ENCODE peak calls at places on chromosomes 11 and 22, in five cellular contexts. Z is endothelial cell of umbilical vein; Y is CD8-positive, alpha-beta T cell; D is MM.1S; V is lower lobe of right lung. R is an unnamed sample.

GRCh38 chr11:10876168-10876567 is 18.3 kb upstream of the ZBED5 start:
- DNase-seq in Z (no peak), D (no peak), V (no peak), Y (no peak), R (no peak)

GRCh38 chr11:8059030-8059429 is 22.0 kb upstream of the TUB start:
- DNase-seq in V (no peak), Z (no peak), D (no peak), Y (no peak), R (no peak)

GRCh38 chr11:96067160-96067559 is 143.3 kb upstream of the MTMR2 start:
- DNase-seq in D (no peak), V (no peak), Y (no peak), Z (no peak), R (no peak)

GRCh38 chr11:11979487-11980117 is 28.8 kb downstream of the DKK3 start:
- DNase-seq in D (no peak), Z (no peak), Y (no peak), V (no peak), R (no peak)

GRCh38 chr11:35216962-35217667 is 78.1 kb downstream of the CD44 start:
- DNase-seq in D (no peak), Z (no peak), V (no peak), Y (no peak), R (peak; percentile 77)

GRCh38 chr11:114317738-114318137 is 21.5 kb downstream of the NNMT start:
- DNase-seq in D (peak; percentile 77), Y (no peak), Z (peak; percentile 73), V (no peak), R (no peak)

GRCh38 chr11:9075441-9076000 is 15.9 kb downstream of the SCUBE2 start:
- DNase-seq in V (no peak), Y (no peak), Z (no peak), D (no peak), R (no peak)

GRCh38 chr11:123587559-123587958 is 66.9 kb downstream of the SCN3B start:
- DNase-seq in D (no peak), Y (no peak), V (no peak), Z (no peak), R (no peak)

GRCh38 chr11:1759851-1760220 is 3.9 kb downstream of the CTSD start:
- DNase-seq in Z (no peak), D (no peak), Y (no peak), V (peak; percentile 54), R (no peak)

GRCh38 chr11:134476435-134477021 is 64.5 kb upstream of the B3GAT1 start:
- DNase-seq in Z (no peak), D (no peak), V (no peak), Y (no peak), R (no peak)

GRCh38 chr22:23403720-23404688 is 176.1 kb downstream of the IGLL1 start:
- DNase-seq in Z (no peak), V (no peak), D (no peak), Y (no peak), R (no peak)

GRCh38 chr11:125603207-125603606 is 10.6 kb downstream of the STT3A start:
- DNase-seq in Y (no peak), Z (no peak), V (no peak), D (no peak), R (no peak)

GRCh38 chr11:10273738-10274137 is 20.3 kb downstream of the SBF2 start:
- DNase-seq in Z (no peak), D (peak; percentile 34), V (no peak), Y (no peak), R (no peak)

GRCh38 chr11:69138265-69138664 is 17.5 kb upstream of the SMIM38 start:
- DNase-seq in Z (no peak), V (no peak), D (no peak), Y (no peak), R (no peak)

GRCh38 chr11:62880231-62880802 is 379 bp upstream of the SLC3A2 start:
- DNase-seq in Z (peak; percentile 62), V (peak; percentile 71), D (no peak), Y (no peak), R (no peak)

GRCh38 chr22:43343262-43343988 is at the start of gene SCUBE1:
- DNase-seq in V (peak; percentile 67), D (peak; percentile 66), Y (peak; percentile 21), Z (peak; percentile 31), R (no peak)

GRCh38 chr22:46035742-46036557 is 59.0 kb upstream of the WNT7B start:
- DNase-seq in V (peak; percentile 100), Z (peak; percentile 100), D (peak; percentile 99), Y (peak; percentile 100), R (peak; percentile 99)

GRCh38 chr22:20080445-20080775 is 369 bp downstream of the DGCR8 start:
- DNase-seq in V (peak; percentile 80), D (peak; percentile 73), Z (peak; percentile 43), Y (peak; percentile 57), R (peak; percentile 63)

GRCh38 chr22:38490915-38491314 is 15.2 kb downstream of the DDX17 start:
- DNase-seq in Y (no peak), V (no peak), D (no peak), Z (peak; percentile 29), R (no peak)

GRCh38 chr11:132683602-132684001 is 848.7 kb downstream of the OPCML start:
- DNase-seq in Z (no peak), D (no peak), V (no peak), Y (no peak), R (no peak)

GRCh38 chr11:132685174-132685611 is 847.1 kb downstream of the OPCML start:
- DNase-seq in D (peak; percentile 41), Z (no peak), Y (no peak), V (no peak), R (no peak)

GRCh38 chr11:132681971-132682370 is 850.3 kb downstream of the OPCML start:
- DNase-seq in V (no peak), D (no peak), Z (no peak), Y (no peak), R (no peak)

DNA sequence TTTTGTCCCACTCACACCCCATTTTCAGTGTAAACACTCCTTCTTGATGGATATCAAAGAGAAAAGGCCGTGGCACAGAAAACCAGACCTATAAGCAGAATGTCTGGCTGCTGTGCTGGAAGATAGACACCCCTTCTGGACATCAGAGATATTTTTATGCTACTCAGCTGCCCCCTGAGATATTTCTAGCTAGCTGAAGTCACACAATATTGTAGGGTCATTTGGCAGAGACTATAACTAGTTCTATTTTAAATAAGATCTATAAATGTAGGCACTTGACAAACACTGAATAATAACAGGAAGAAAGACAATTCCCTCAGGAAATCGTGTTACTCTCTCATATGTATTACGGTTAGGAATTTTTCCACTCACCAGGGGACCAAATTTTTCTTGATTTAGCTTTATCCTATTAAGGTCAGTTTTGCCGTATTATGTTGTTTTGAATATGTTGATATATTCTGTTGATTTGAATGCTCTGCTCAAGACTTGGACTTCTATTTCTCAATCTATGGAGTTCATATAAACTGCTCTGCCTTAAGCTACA is 845.4 kb downstream of the OPCML start:
- DNase-seq in Y (no peak), V (no peak), Z (peak; percentile 21), D (no peak), R (no peak)
- H3K4me1 ChIP-seq in Y (no peaks in the 10 kb centered on the region), V (no peaks in the 10 kb centered on the region), Z (peaks cover 2% of the 10 kb centered on the region), D (peaks cover 8% of the 10 kb centered on the region), R (no peaks in the 10 kb centered on the region)

GRCh38 chr11:44029507-44029845 is 18.3 kb upstream of the ACCSL start:
- DNase-seq in Z (no peak), V (no peak), D (no peak), Y (no peak), R (no peak)

GRCh38 chr11:44030276-44030932 is 17.4 kb upstream of the ACCSL start:
- DNase-seq in Z (no peak), V (no peak), Y (no peak), D (no peak), R (no peak)

GRCh38 chr11:44031549-44031948 is 16.2 kb upstream of the ACCSL start:
- DNase-seq in D (no peak), Z (no peak), Y (no peak), V (no peak), R (no peak)

GRCh38 chr11:44032304-44033085 is 15.3 kb upstream of the ACCSL start:
- DNase-seq in V (peak; percentile 75), D (no peak), Z (no peak), Y (no peak), R (no peak)

DNA sequence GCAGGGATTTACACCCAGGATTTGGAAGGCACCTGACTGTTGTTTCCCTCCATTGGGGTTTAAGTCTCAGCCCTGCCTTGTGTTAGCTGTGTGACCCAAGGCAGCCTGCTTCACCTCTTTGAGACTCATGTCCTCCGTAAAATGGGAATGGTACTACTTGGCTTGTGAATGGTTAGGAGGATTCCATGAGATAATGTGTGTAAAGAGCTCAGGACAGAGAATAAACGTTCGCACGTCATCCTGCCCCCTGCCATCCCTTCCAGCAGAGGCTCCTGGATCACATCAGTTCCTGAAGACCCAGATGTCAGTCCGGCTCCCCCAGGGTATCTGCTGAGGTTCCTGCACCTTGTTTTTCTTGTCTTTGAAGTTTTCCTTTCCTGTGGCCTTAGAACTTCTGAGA is 16.8 kb upstream of the ACCSL start:
- DNase-seq in V (no peak), Y (no peak), D (no peak), Z (no peak), R (no peak)
- H3K27ac ChIP-seq in V (peak overlapping the region; percentile 37), Y (no peak overlapping the region), D (no peak overlapping the region), Z (no peak overlapping the region), R (no peak overlapping the region)

GRCh38 chr11:32015435-32015834 is 75.4 kb upstream of the RCN1 start:
- DNase-seq in V (no peak), Y (no peak), D (no peak), Z (no peak), R (no peak)

GRCh38 chr11:32008879-32009548 is 81.9 kb upstream of the RCN1 start:
- DNase-seq in Y (no peak), D (no peak), Z (no peak), V (no peak), R (no peak)

GRCh38 chr11:32012066-32012465 is 78.8 kb upstream of the RCN1 start:
- DNase-seq in Z (no peak), V (no peak), D (no peak), Y (no peak), R (no peak)

GRCh38 chr11:32016111-32016510 is 74.8 kb upstream of the RCN1 start:
- DNase-seq in Z (no peak), Y (no peak), V (no peak), D (no peak), R (no peak)

GRCh38 chr11:32013603-32014002 is 77.3 kb upstream of the RCN1 start:
- DNase-seq in Y (no peak), Z (no peak), D (no peak), V (no peak), R (no peak)
- H3K27me3 ChIP-seq in Y (peaks cover 5% of the 10 kb centered on the region), Z (peaks cover 3% of the 10 kb centered on the region), D (no peaks in the 10 kb centered on the region), V (peaks cover 26% of the 10 kb centered on the region), R (no peaks in the 10 kb centered on the region)

GRCh38 chr22:25402160-25402500 is 162.3 kb upstream of the GRK3 start:
- DNase-seq in Z (no peak), D (no peak), Y (no peak), V (no peak), R (no peak)

GRCh38 chr22:25403752-25404471 is 160.6 kb upstream of the GRK3 start:
- DNase-seq in V (no peak), Z (no peak), D (no peak), Y (no peak), R (no peak)

GRCh38 chr22:25402501-25403283 is 161.8 kb upstream of the GRK3 start:
- DNase-seq in D (no peak), V (no peak), Z (no peak), Y (no peak), R (no peak)

GRCh38 chr22:25404556-25404922 is 159.9 kb upstream of the GRK3 start:
- DNase-seq in Y (no peak), Z (no peak), D (peak; percentile 10), V (no peak), R (no peak)

DNA sequence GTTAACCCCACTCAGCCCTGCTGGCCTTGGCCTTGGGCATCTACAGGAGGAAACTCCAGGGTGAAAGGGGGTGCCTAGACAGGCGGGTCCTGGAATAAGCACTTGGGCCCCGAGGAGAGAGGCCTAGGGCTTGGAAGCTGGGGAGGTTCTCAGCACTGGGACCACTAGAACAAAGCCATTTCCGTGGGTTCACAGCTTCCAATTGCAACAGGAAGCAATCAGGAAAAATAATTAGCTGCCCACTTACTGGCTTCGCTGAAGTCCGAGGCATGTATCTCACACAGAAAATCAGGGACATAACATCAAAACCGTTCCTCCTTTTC is 161.2 kb upstream of the GRK3 start:
- DNase-seq in Z (no peak), Y (no peak), V (no peak), D (no peak), R (no peak)
- H3K4me1 ChIP-seq in Z (peaks cover 32% of the 10 kb centered on the region), Y (peaks cover 35% of the 10 kb centered on the region), V (peaks cover 55% of the 10 kb centered on the region), D (no peaks in the 10 kb centered on the region), R (peaks cover 6% of the 10 kb centered on the region)